ENCODE peak calls at places on chromosomes 13 and 19, in five cellular contexts. L, O, X, D and M are unnamed samples.

GRCh38 chr19:8517551-8518442 is 3.8 kb upstream of the ZNF414 start:
- DNase-seq in D (no peak), X (no peak), O (no peak), L (peak; percentile 93), M (no peak)

GRCh38 chr19:45113628-45114027 is 20.6 kb downstream of the PPP1R37 start:
- DNase-seq in D (no peak), O (no peak), L (no peak), X (no peak), M (no peak)

GRCh38 chr19:55702131-55702627 is 27.2 kb downstream of the EPN1 start:
- DNase-seq in L (no peak), X (no peak), O (no peak), D (no peak), M (no peak)

GRCh38 chr19:48135411-48135810 is 24.8 kb upstream of the PLA2G4C start:
- DNase-seq in L (no peak), X (no peak), D (no peak), O (no peak), M (no peak)

GRCh38 chr13:20942938-20943518 is 40.5 kb upstream of the XPO4 start:
- DNase-seq in O (no peak), L (no peak), X (no peak), D (no peak), M (no peak)

GRCh38 chr19:42153606-42154405 is 21.6 kb upstream of the POU2F2 start:
- DNase-seq in D (no peak), L (no peak), X (no peak), O (no peak), M (no peak)

GRCh38 chr13:51844862-51845573 is at the start of gene TMEM272:
- DNase-seq in L (peak; percentile 30), O (peak; percentile 86), X (no peak), D (peak; percentile 37), M (peak; percentile 42)

GRCh38 chr13:44474122-44474910 is 100.7 kb downstream of the SERP2 start:
- DNase-seq in L (no peak), D (no peak), O (no peak), X (no peak), M (no peak)

GRCh38 chr13:110424596-110425443 is 117.7 kb downstream of the COL4A2 start:
- DNase-seq in D (no peak), L (no peak), X (no peak), O (no peak), M (no peak)
- H3K4me1 ChIP-seq in D (peaks cover 3% of the 10 kb centered on the region), L (no peaks in the 10 kb centered on the region), X (no peaks in the 10 kb centered on the region), O (no peaks in the 10 kb centered on the region), M (peaks cover 5% of the 10 kb centered on the region)

GRCh38 chr13:76723551-76724232 is 162.5 kb downstream of the KCTD12 start:
- DNase-seq in L (peak; percentile 8), O (no peak), X (no peak), D (no peak), M (peak; percentile 30)
- H3K27ac ChIP-seq in L (no peak overlapping the region), O (no peak overlapping the region), X (peak overlapping the region; percentile 62), D (no peak overlapping the region), M (no peak overlapping the region)

GRCh38 chr13:98547455-98547854 is 29.5 kb downstream of the STK24 start:
- DNase-seq in D (no peak), X (no peak), L (no peak), O (no peak), M (no peak)
- H3K4me1 ChIP-seq in D (peaks cover 16% of the 10 kb centered on the region), X (no peaks in the 10 kb centered on the region), L (peaks cover 67% of the 10 kb centered on the region), O (no peaks in the 10 kb centered on the region), M (peaks cover 30% of the 10 kb centered on the region)

GRCh38 chr19:38975214-38975860 is at the start of gene FBXO17:
- DNase-seq in X (peak; percentile 29), O (peak; percentile 80), L (no peak), D (peak; percentile 50), M (peak; percentile 32)
- H3K27ac ChIP-seq in X (peak within 1 kb of the TSS; percentile 91), O (peak within 1 kb of the TSS; percentile 69), L (no peak within 1 kb of the TSS), D (peak within 1 kb of the TSS; percentile 59), M (peak within 1 kb of the TSS; percentile 76)

DNA sequence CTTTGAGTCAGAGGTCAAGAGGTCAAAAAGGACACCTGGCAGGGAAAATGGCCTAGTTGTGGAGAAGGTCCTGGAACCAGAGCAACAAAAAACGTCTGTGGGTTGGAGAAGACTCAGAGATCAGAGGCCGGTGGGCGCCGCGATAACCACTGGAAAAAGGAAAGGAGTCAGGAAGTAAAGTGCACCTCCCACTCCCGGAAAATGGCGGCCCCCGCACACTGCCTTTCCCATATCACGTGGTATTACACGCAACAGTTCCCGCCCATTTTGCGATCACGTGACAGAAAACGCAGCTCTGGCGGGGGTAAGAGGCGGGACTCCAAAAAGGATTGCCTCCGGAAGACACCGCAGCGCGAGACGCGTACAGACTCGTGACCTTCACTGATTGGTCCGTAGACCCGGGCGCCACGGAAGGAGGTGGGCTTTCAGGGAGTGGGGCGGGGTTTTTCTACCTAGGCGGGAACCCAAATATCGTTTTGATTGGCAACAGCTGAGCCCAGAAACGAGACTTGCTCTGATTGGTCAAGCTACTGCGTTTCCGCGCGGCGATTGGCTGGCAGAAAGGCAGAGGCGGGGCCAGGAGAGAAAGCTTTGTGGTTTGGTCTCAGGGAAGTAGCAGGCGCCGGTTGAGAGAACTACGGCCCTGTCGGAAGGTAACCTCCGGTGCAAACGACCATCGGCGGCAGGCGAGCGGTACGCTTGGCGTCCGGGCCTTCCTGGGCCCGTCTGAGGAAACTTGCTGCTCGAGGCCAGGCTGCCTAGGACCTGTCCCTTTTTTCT is at the start of gene ACTMAP:
- DNase-seq in D (peak; percentile 100), X (peak; percentile 99), L (peak; percentile 100), O (peak; percentile 96), M (peak; percentile 100)
- H3K4me1 ChIP-seq in D (peaks cover 16% of the 10 kb centered on the region), X (no peaks in the 10 kb centered on the region), L (peaks cover 53% of the 10 kb centered on the region), O (peaks cover 7% of the 10 kb centered on the region), M (peaks cover 4% of the 10 kb centered on the region)

DNA sequence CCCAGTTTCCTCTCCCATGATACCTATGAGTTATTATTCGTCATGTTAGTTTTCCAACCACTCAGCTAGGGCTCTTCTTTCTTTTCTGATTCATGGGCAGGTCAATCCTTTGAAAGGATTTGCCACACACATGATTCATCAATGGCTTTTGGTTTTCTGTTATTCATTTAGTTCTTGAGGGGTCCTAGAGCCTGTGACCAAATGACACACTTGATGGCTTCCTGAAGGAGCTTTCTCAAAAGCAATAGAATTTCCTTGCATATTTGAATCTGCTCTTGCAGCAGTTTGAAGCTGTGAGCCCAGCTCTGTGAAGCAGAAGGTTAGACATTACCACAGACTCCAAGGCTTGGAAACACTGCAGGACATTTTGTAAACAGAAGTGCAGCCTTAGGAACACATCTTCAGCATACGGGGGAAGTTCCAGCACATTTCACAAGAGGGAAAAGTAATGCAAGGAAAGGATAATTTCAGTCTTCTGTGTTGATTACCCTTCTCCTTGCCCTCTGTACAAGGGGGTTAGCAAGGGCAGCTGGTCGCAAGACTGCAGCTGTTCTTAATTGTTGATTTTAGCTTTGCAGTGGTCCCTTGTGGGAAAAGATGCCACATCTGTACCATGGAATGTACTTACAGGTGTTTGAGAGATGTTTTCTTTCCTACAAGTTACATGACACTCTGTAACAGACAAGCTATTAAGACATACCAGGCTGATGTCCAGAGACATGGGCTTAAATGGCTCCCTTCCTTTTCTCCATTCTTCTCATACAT is 338.6 kb downstream of the KCNRG start:
- DNase-seq in O (no peak), D (no peak), X (no peak), L (no peak), M (no peak)
- H3K27ac ChIP-seq in O (no peak overlapping the region), D (no peak overlapping the region), X (peak overlapping the region; percentile 51), L (no peak overlapping the region), M (no peak overlapping the region)

GRCh38 chr13:27130223-27131015 is 41.2 kb downstream of the USP12 start:
- DNase-seq in L (peak; percentile 19), O (no peak), D (no peak), X (no peak), M (no peak)
- H3K4me1 ChIP-seq in L (peaks cover 67% of the 10 kb centered on the region), O (peaks cover 15% of the 10 kb centered on the region), D (no peaks in the 10 kb centered on the region), X (no peaks in the 10 kb centered on the region), M (peaks cover 23% of the 10 kb centered on the region)